ENCODE peak calls at places on chromosomes 1 and 21, in eight cellular contexts. H is NCI-H1105; W is CD4-positive, alpha-beta T cell; U is stimulated activated CD4-positive, alpha-beta T cell treated with anti-CD3 and anti-CD28 coated beads, Interleukin-2, amount 100 ng/mL, for 48 hours; B is putamen; S is stimulated activated CD8-positive, alpha-beta memory T cell treated with anti-CD3 and anti-CD28 coated beads, Interleukin-4, amount 100 ng/mL, for 1 hour; Q is A549; A is SK-N-DZ. O is an unnamed sample.

GRCh38 chr1:27605796-27606707 is 2.1 kb upstream of the AHDC1 start:
- DNase-seq in H (peak; percentile 25), W (peak; percentile 53), U (peak; percentile 51), B (no peak), S (peak; percentile 38), Q (peak; percentile 26), A (peak; percentile 50), O (peak; percentile 76)

GRCh38 chr1:234967121-234967520 is 161.5 kb downstream of the TOMM20 start:
- DNase-seq in H (no peak), W (no peak), U (no peak), B (no peak), S (no peak), Q (no peak), A (no peak), O (no peak)

GRCh38 chr1:8439015-8439702 is 121.2 kb downstream of the SLC45A1 start:
- DNase-seq in H (peak; percentile 87), W (no peak), U (no peak), B (peak; percentile 79), S (no peak), Q (no peak), A (peak; percentile 33), O (peak; percentile 80)

GRCh38 chr1:181139631-181140051 is 51.1 kb downstream of the IER5 start:
- DNase-seq in H (no peak), W (no peak), U (no peak), B (no peak), S (no peak), Q (no peak), A (no peak), O (no peak)

GRCh38 chr1:150575072-150575489 is 4.3 kb downstream of the MCL1 start:
- DNase-seq in H (no peak), W (no peak), U (no peak), B (no peak), S (no peak), Q (no peak), A (no peak), O (no peak)

GRCh38 chr1:112706505-112707216 is at the start of gene RHOC:
- DNase-seq in H (peak; percentile 64), W (peak; percentile 26), U (no peak), B (peak; percentile 52), S (no peak), Q (peak; percentile 56), A (no peak), O (peak; percentile 68)

GRCh38 chr1:18352640-18353245 is 128.0 kb upstream of the KLHDC7A start:
- DNase-seq in H (peak; percentile 68), W (no peak), U (no peak), B (no peak), S (no peak), Q (no peak), A (no peak), O (no peak)

GRCh38 chr1:240691521-240692338 is 79.8 kb upstream of the GREM2 start:
- DNase-seq in H (no peak), W (peak; percentile 10), U (peak; percentile 4), B (peak; percentile 13), S (no peak), Q (peak; percentile 26), A (peak; percentile 77), O (peak; percentile 53)

GRCh38 chr1:29121951-29122661 is 1.6 kb downstream of the TMEM200B start:
- DNase-seq in H (no peak), W (no peak), U (no peak), B (no peak), S (no peak), Q (no peak), A (no peak), O (no peak)

GRCh38 chr1:208047476-208047934 is 136.6 kb upstream of the CD34 start:
- DNase-seq in H (no peak), W (no peak), U (no peak), B (peak; percentile 28), S (no peak), Q (no peak), A (no peak), O (no peak)

GRCh38 chr1:19582318-19582717 is 61.8 kb upstream of the NBL1 start:
- DNase-seq in H (peak; percentile 56), W (peak; percentile 72), U (peak; percentile 81), B (no peak), S (peak; percentile 59), Q (peak; percentile 25), A (peak; percentile 39), O (peak; percentile 15)

GRCh38 chr1:18411321-18411720 is 69.4 kb upstream of the KLHDC7A start:
- DNase-seq in H (no peak), W (no peak), U (no peak), B (no peak), S (no peak), Q (no peak), A (no peak), O (no peak)

GRCh38 chr21:41568606-41569385 is 60.8 kb upstream of the TMPRSS2 start:
- DNase-seq in H (no peak), W (no peak), U (no peak), B (no peak), S (no peak), Q (no peak), A (no peak), O (no peak)

GRCh38 chr1:18849252-18849651 is 10.2 kb downstream of the TAS1R2 start:
- DNase-seq in H (no peak), W (no peak), U (no peak), B (no peak), S (no peak), Q (no peak), A (no peak), O (no peak)

GRCh38 chr1:235329139-235329808 is 904 bp downstream of the GGPS1 start:
- DNase-seq in H (no peak), W (peak; percentile 49), U (peak; percentile 28), B (no peak), S (no peak), Q (no peak), A (no peak), O (peak; percentile 26)

GRCh38 chr1:28163496-28164120 is 12.9 kb downstream of the PTAFR start:
- DNase-seq in H (no peak), W (no peak), U (no peak), B (peak; percentile 84), S (no peak), Q (no peak), A (no peak), O (no peak)

GRCh38 chr1:3886106-3886670 is 13.9 kb downstream of the C1orf174 start:
- DNase-seq in H (no peak), W (no peak), U (no peak), B (no peak), S (no peak), Q (no peak), A (no peak), O (no peak)

GRCh38 chr1:7636801-7637526 is 134.1 kb upstream of the VAMP3 start:
- DNase-seq in H (no peak), W (no peak), U (no peak), B (no peak), S (no peak), Q (no peak), A (no peak), O (no peak)

GRCh38 chr1:41622402-41622801 is 137.9 kb upstream of the EDN2 start:
- DNase-seq in H (no peak), W (no peak), U (no peak), B (no peak), S (no peak), Q (no peak), A (no peak), O (no peak)

GRCh38 chr1:97123717-97124446 is 402.3 kb downstream of the PTBP2 start:
- DNase-seq in H (peak; percentile 21), W (no peak), U (no peak), B (no peak), S (no peak), Q (no peak), A (peak; percentile 50), O (no peak)

GRCh38 chr1:159076753-159077656 is at the start of gene AIM2:
- DNase-seq in H (no peak), W (peak; percentile 78), U (peak; percentile 98), B (no peak), S (peak; percentile 88), Q (no peak), A (no peak), O (no peak)

GRCh38 chr1:13702425-13703127 is 2.6 kb downstream of the PRDM2 start:
- DNase-seq in H (no peak), W (peak; percentile 68), U (peak; percentile 28), B (no peak), S (peak; percentile 37), Q (no peak), A (no peak), O (no peak)

GRCh38 chr1:152906023-152906565 is 2.3 kb upstream of the IVL start:
- DNase-seq in H (no peak), W (no peak), U (no peak), B (no peak), S (no peak), Q (no peak), A (no peak), O (no peak)

GRCh38 chr1:22281521-22282241 is 138.8 kb upstream of the WNT4 start:
- DNase-seq in H (no peak), W (no peak), U (no peak), B (no peak), S (no peak), Q (no peak), A (no peak), O (no peak)

GRCh38 chr1:114468047-114468446 is 43.0 kb downstream of the TRIM33 start:
- DNase-seq in H (no peak), W (no peak), U (no peak), B (no peak), S (no peak), Q (no peak), A (no peak), O (no peak)

GRCh38 chr1:172089768-172090510 is 248.6 kb downstream of the DNM3 start:
- DNase-seq in H (no peak), W (peak; percentile 48), U (peak; percentile 41), B (no peak), S (peak; percentile 11), Q (peak; percentile 23), A (no peak), O (no peak)

GRCh38 chr1:234925440-234926251 is 203.0 kb downstream of the TOMM20 start:
- DNase-seq in H (no peak), W (no peak), U (no peak), B (no peak), S (no peak), Q (peak; percentile 84), A (no peak), O (no peak)

GRCh38 chr1:205448540-205449253 is 7.1 kb downstream of the BLACAT1 start:
- DNase-seq in H (no peak), W (no peak), U (no peak), B (no peak), S (no peak), Q (no peak), A (no peak), O (no peak)

GRCh38 chr1:59685101-59685500 is 129.6 kb upstream of the HOOK1 start:
- DNase-seq in H (no peak), W (no peak), U (no peak), B (no peak), S (no peak), Q (no peak), A (no peak), O (no peak)

GRCh38 chr1:181951213-181951612 is 110.3 kb downstream of the ZNF648 start:
- DNase-seq in H (no peak), W (no peak), U (no peak), B (no peak), S (no peak), Q (no peak), A (no peak), O (no peak)

GRCh38 chr1:221637641-221638041 is 104.2 kb downstream of the DUSP10 start:
- DNase-seq in H (no peak), W (no peak), U (no peak), B (peak; percentile 13), S (no peak), Q (no peak), A (no peak), O (no peak)

GRCh38 chr1:81254560-81254959 is 546.2 kb upstream of the ADGRL2 start:
- DNase-seq in H (no peak), W (no peak), U (no peak), B (no peak), S (no peak), Q (no peak), A (no peak), O (peak; percentile 29)

GRCh38 chr1:209220048-209220524 is 363.4 kb upstream of the CAMK1G start:
- DNase-seq in H (no peak), W (no peak), U (no peak), B (no peak), S (no peak), Q (no peak), A (no peak), O (no peak)

GRCh38 chr1:205530116-205530515 is 25.6 kb downstream of the CDK18 start:
- DNase-seq in H (no peak), W (no peak), U (no peak), B (no peak), S (no peak), Q (no peak), A (no peak), O (no peak)